ENCODE peak calls at places on chromosomes 6 and 20, in four cellular contexts. A is HL-60, B is K562, W is GM12878. X is an unnamed sample.
A peak's percentile ranks its signal among the peaks of the same experiment; 100 is the strongest.

GRCh38 chr6:140078552-140079126 is 704.2 kb upstream of the CITED2 start:
- DNase-seq in A (no peak), B (no peak), W (no peak), X (no peak)

GRCh38 chr20:6767536-6768227 is at the start of gene BMP2:
- DNase-seq in A (peak; percentile 12), B (peak; percentile 24), W (no peak), X (peak; percentile 37)

GRCh38 chr6:12962529-12962928 is 246.0 kb downstream of the PHACTR1 start:
- DNase-seq in A (no peak), B (no peak), W (no peak), X (no peak)

GRCh38 chr20:6381887-6382286 is 259.1 kb upstream of the FERMT1 start:
- DNase-seq in A (no peak), B (no peak), W (no peak), X (no peak)

GRCh38 chr6:79137671-79138070 is 59.6 kb upstream of the PHIP start:
- DNase-seq in A (no peak), B (no peak), W (no peak), X (no peak)

GRCh38 chr20:13025181-13025580 is 16.4 kb downstream of the SPTLC3 start:
- DNase-seq in A (no peak), B (no peak), W (no peak), X (no peak)

GRCh38 chr6:6599468-6599873 is 11.0 kb downstream of the LY86 start:
- DNase-seq in A (peak; percentile 51), B (no peak), W (no peak), X (no peak)

GRCh38 chr6:21802611-21802899 is 209.0 kb downstream of the SOX4 start:
- DNase-seq in A (no peak), B (no peak), W (no peak), X (no peak)

DNA sequence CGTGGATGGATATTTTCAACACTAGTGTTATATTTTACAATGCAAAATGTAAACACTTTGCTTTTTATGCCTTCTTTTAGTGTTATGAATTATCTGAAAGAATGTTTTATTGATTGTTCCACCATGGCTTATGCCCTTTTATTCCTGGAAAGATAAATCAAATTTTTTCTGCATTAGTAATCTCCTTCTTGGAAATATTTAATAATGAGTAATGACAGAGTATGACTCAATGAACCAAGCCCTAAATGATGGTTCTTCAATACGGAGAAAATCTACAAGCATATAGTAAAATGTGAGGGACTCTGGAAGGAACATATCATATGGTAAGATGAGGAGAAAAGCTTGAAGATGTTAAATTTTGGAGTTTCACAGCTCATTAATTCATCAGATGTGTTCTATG is 929.6 kb downstream of the C6orf118 start:
- DNase-seq in A (no peak), B (no peak), W (no peak), X (no peak)
- TF ChIP-seq SPI1 in A (no peak), B (no peak), W (no peak), X (no peak)

DNA sequence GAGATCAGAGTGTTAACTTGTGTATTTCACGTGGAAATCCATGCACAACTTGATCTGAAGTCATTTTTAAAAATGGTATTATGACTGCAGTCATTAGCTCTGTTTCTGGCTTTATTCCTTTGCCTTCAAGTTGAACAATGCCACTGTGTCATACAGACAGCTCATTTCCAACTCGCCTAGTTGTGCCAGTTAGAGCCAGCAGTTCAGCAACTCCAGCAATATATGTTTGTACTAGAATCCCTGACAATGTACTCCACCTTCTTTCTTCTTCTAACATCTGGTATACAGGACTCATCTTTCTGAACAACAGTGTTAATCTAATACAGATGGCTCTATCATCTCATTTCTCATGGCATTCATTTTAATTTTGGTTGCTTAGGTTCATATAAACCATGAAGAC is 418.3 kb upstream of the POU3F2 start:
- DNase-seq in A (no peak), B (no peak), W (no peak), X (no peak)
- TF ChIP-seq SPI1 in A (no peak), B (no peak), W (no peak), X (no peak)

DNA sequence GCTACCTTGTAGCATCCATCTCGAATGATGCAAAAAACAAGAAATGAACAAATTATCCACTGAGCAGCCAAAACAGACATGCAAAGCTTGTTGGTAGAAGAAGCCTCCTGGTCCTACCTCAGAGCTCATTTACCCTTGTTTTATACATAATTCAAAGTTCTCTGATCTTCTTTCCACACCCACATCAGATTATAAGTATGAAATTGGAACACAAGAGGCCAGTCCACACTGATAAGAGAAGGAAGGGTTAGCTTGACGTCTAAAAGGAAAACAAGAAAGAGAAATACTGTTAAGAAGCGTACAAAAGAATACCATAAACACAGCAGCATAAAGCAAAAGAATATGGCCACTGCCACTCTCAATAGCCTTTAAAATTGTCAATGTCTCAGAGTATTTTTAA is 49.7 kb downstream of the FAM83B start:
- DNase-seq in A (no peak), B (no peak), W (no peak), X (no peak)
- TF ChIP-seq SPI1 in A (no peak), B (no peak), W (no peak), X (no peak)

DNA sequence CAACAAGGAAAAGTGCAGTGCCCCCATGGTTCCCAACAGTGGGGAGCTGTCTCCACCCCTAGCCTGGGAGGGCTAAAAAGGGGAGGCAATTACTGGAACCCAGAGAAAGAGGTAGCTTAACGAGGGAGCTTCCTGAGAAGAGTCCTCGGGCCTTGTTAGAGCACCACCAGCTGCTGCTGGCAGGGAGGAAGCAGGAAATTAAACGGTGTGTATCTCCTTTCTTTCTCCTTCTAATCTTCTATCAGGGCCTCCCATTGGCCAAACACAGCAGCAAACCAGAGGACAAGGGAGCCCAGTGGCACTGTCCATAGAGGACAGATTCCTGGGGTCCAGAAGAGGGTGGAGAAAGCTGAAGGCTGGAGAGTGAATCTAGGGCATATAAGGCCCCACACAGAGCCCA is 7.6 kb upstream of the BTN2A2 start:
- DNase-seq in A (no peak), B (no peak), W (no peak), X (no peak)
- TF ChIP-seq SPI1 in A (no peak), B (no peak), W (no peak), X (no peak)

GRCh38 chr6:43373252-43373875 is 3.9 kb upstream of the ZNF318 start:
- DNase-seq in A (no peak), B (no peak), W (no peak), X (no peak)

GRCh38 chr6:43369174-43370002 is at the start of gene ZNF318:
- DNase-seq in A (peak; percentile 95), B (peak; percentile 98), W (peak; percentile 82), X (peak; percentile 82)

GRCh38 chr6:43367245-43367984 is 2.0 kb downstream of the ZNF318 start:
- DNase-seq in A (peak; percentile 17), B (no peak), W (no peak), X (no peak)

DNA sequence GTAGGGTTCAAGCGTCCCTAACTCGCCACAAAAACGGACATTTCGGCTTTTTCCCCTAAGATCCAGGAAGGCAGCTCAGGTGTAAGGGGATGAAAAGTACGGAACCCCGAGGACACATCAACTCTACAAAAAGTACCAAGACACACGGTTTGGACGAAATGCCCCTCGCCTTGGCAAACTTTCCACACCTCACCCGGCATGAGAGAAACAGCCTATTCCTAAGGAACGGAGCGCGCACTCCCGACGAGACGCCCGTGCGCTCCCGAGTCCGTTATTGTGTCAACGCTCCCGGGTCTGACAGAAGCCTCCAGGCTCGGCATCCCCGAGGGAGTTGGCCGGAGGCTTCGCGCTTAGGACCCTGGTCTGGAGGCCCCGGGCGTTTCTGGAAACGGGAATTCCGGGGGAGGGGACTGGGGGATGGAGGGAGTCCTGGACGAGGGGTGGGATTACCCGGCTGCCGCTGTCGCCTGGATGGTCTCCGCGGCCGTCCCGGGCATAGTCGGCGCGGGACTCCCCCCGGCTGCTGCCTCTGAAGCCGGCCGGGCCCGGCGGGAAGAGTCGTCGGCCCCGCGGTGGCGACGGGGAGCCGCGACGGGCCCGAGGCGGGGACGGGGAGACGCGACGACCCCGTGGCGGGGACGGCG is 808 bp downstream of the ZNF318 start:
- DNase-seq in A (peak; percentile 10), B (no peak), W (no peak), X (no peak)
- TF ChIP-seq SPI1 in A (no peak), B (no peak), W (no peak), X (no peak)

DNA sequence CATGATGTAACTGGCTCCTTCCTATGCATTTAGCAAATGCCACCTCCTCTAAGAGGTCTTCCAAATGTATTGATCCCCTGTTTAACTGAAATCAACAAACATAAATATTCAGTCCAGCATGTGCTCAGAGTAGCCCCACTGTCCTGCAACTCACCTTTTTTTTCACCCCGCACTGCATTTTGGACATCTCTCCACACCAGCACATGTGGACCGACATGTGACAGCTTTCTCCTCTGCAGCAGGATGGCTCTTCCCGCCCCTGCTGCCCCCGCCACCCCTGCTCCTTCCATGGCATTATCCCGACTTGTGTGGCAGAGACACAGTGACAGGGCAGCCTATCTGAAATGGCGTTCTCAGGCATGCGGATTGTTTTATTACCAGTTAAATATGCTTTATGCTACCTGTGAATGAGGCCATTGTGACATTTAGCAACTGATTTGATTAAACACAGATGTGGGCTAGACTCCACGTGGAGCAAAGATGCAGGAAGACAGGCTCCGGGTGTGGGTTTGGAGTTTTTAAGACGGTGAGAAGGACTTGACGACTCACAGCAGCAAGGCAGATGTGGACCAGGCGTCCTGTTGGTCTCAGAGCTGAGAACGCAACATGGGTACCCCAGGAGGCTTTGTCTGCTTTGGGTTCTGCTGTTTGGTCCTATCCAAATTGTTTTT is 161.2 kb downstream of the EYA2 start:
- DNase-seq in A (no peak), B (no peak), W (no peak), X (no peak)
- TF ChIP-seq SPI1 in A (no peak), B (no peak), W (no peak), X (no peak)

GRCh38 chr6:25253371-25253770 is 25.8 kb upstream of the CARMIL1 start:
- DNase-seq in A (no peak), B (no peak), W (no peak), X (no peak)

GRCh38 chr6:25249133-25249532 is 30.0 kb upstream of the CARMIL1 start:
- DNase-seq in A (no peak), B (no peak), W (no peak), X (no peak)

GRCh38 chr6:25248100-25248499 is 31.1 kb upstream of the CARMIL1 start:
- DNase-seq in A (no peak), B (no peak), W (no peak), X (no peak)

GRCh38 chr6:25251426-25251825 is 27.7 kb upstream of the CARMIL1 start:
- DNase-seq in A (no peak), B (no peak), W (no peak), X (no peak)

DNA sequence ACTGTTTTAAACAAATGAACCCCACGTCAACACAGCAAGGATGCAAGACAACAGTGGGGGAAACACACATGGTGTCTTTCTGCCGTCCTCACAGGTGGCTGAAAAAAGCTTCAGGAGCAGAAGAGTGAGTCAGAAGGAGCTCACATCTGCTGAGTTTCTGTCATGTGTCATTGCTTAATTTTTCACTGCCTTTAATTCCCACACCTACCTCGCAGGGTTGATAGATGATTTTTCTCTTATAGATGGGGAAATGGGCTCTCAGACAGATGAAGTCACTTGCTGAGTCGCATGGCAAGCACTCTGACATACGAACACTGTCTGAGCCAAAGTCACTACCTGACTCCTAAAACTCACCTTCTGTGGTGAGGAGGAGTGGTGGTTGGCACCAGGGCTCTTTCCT is 28.3 kb upstream of the CARMIL1 start:
- DNase-seq in A (no peak), B (no peak), W (peak; percentile 38), X (no peak)
- TF ChIP-seq SPI1 in A (no peak), B (no peak), W (no peak), X (no peak)